ENCODE peak calls at places on chromosomes 4 and X, in seven cellular contexts. L is SK-N-SH, B is HepG2, G is K562, C is HCT116, J is GM12878, E is H1. D is an unnamed sample.

GRCh38 chrX:12315526-12315925 is 177.3 kb downstream of the FRMPD4 start:
- DNase-seq in J (no peak), E (no peak), B (no peak), G (no peak), C (no peak), L (no peak), D (no peak)

GRCh38 chr4:181701219-181701618 is 542.0 kb upstream of the TENM3 start:
- DNase-seq in J (no peak), G (no peak), C (no peak), L (no peak), B (no peak), E (no peak), D (peak)

GRCh38 chrX:151346931-151347543 is 50.0 kb upstream of the VMA21 start:
- DNase-seq in G (no peak), B (no peak), C (no peak), E (no peak), J (no peak), L (no peak), D (no peak)

GRCh38 chr4:71857713-71858451 is 74.0 kb upstream of the GC start:
- DNase-seq in L (no peak), G (peak), C (no peak), J (no peak), E (peak), B (no peak), D (no peak)

GRCh38 chrX:153945956-153946909 is 1.8 kb upstream of the RENBP start:
- DNase-seq in J (no peak), C (no peak), L (no peak), B (peak), E (no peak), G (no peak), D (no peak)

GRCh38 chrX:121802881-121803412 is 755.5 kb downstream of the GLUD2 start:
- DNase-seq in E (no peak), G (no peak), B (no peak), C (no peak), J (no peak), L (no peak), D (no peak)

GRCh38 chr4:150004481-150004880 is 73.8 kb upstream of the DCLK2 start:
- DNase-seq in E (no peak), J (no peak), L (no peak), G (no peak), B (no peak), C (no peak), D (no peak)

GRCh38 chr4:152273343-152273742 is 262.5 kb downstream of the FBXW7 start:
- DNase-seq in C (no peak), E (no peak), J (no peak), L (no peak), G (no peak), B (no peak), D (no peak)

GRCh38 chrX:68332156-68332823 is 101.0 kb downstream of the OPHN1 start:
- DNase-seq in B (no peak), C (no peak), G (no peak), L (no peak), E (no peak), J (no peak), D (no peak)

GRCh38 chrX:150506486-150506885 is 61.9 kb upstream of the MTM1 start:
- DNase-seq in E (peak), B (no peak), G (no peak), C (no peak), L (no peak), J (no peak), D (no peak)

GRCh38 chr4:25440478-25441030 is 63.5 kb downstream of the ANAPC4 start:
- DNase-seq in G (no peak), C (no peak), E (peak), J (no peak), B (no peak), L (no peak), D (no peak)

GRCh38 chr4:111937368-111937767 is 207.9 kb upstream of the FAM241A start:
- DNase-seq in G (peak), L (no peak), C (peak), J (no peak), E (no peak), B (peak), D (peak)

GRCh38 chr4:73721901-73722300 is 18.5 kb upstream of the CXCL8 start:
- DNase-seq in L (no peak), J (no peak), B (no peak), C (no peak), G (no peak), E (no peak), D (no peak)

GRCh38 chr4:107719211-107719926 is 665 bp downstream of the PAPSS1 start:
- DNase-seq in E (no peak), G (peak), C (no peak), B (peak), J (no peak), L (no peak), D (peak)

GRCh38 chrX:13119386-13119785 is 75.0 kb upstream of the FAM9C start:
- DNase-seq in E (no peak), J (no peak), L (no peak), G (no peak), C (no peak), B (no peak), D (no peak)

GRCh38 chr4:24888945-24889344 is 23.9 kb downstream of the CCDC149 start:
- DNase-seq in E (no peak), B (no peak), L (no peak), G (no peak), J (no peak), C (no peak), D (no peak)

GRCh38 chrX:111164728-111165127 is 68.7 kb downstream of the PAK3 start:
- DNase-seq in C (no peak), L (peak), E (no peak), B (no peak), J (no peak), G (peak), D (no peak)

GRCh38 chr4:69689530-69690111 is 36.6 kb upstream of the UGT2A1 start:
- DNase-seq in B (peak), C (peak), L (peak), G (peak), E (no peak), J (no peak), D (peak)

GRCh38 chrX:53984895-53985294 is 59.4 kb downstream of the PHF8 start:
- DNase-seq in E (no peak), G (no peak), C (no peak), J (no peak), L (no peak), B (no peak), D (no peak)

GRCh38 chr4:98148856-98149255 is 5.6 kb upstream of the STPG2 start:
- DNase-seq in J (no peak), B (no peak), E (no peak), L (no peak), C (no peak), G (no peak), D (no peak)

GRCh38 chr4:3520276-3520675 is 11.9 kb downstream of the LRPAP1 start:
- DNase-seq in E (no peak), G (no peak), J (no peak), C (no peak), B (no peak), L (no peak), D (no peak)

GRCh38 chrX:103200951-103201529 is 13.9 kb upstream of the BEX4 start:
- DNase-seq in G (no peak), C (no peak), L (no peak), E (no peak), J (no peak), B (no peak), D (no peak)

GRCh38 chr4:25663778-25664177 is 8.1 kb downstream of the SLC34A2 start:
- DNase-seq in C (no peak), E (no peak), B (no peak), G (no peak), L (no peak), J (no peak), D (no peak)

GRCh38 chr4:107265859-107266258 is 229.7 kb upstream of the DKK2 start:
- DNase-seq in B (no peak), J (no peak), L (no peak), E (no peak), G (no peak), C (no peak), D (no peak)

GRCh38 chrX:41664307-41665299 is 24.2 kb upstream of the GPR34 start:
- DNase-seq in E (no peak), L (no peak), B (no peak), J (no peak), C (no peak), G (no peak), D (no peak)

GRCh38 chrX:71621644-71622346 is 3.5 kb upstream of the CXCR3 start:
- DNase-seq in L (no peak), C (no peak), E (no peak), B (no peak), G (no peak), J (no peak), D (no peak)

GRCh38 chr4:157838366-157838765 is 334.5 kb downstream of the GASK1B start:
- DNase-seq in J (no peak), L (no peak), E (no peak), G (no peak), C (no peak), B (no peak), D (no peak)

GRCh38 chr4:87360338-87360935 is 30.6 kb downstream of the HSD17B11 start:
- DNase-seq in B (no peak), E (no peak), J (no peak), G (no peak), L (no peak), C (no peak), D (no peak)

GRCh38 chr4:154406022-154406835 is 85.4 kb downstream of the DCHS2 start:
- DNase-seq in C (no peak), J (no peak), B (no peak), L (no peak), E (no peak), G (peak), D (no peak)

GRCh38 chrX:65586491-65586890 is 51.9 kb upstream of the LAS1L start:
- DNase-seq in G (no peak), J (no peak), B (no peak), L (no peak), E (no peak), C (no peak), D (no peak)

GRCh38 chrX:45771560-45772340 is 571.1 kb upstream of the DIPK2B start:
- DNase-seq in G (no peak), L (no peak), E (no peak), C (no peak), J (no peak), B (no peak), D (no peak)

DNA sequence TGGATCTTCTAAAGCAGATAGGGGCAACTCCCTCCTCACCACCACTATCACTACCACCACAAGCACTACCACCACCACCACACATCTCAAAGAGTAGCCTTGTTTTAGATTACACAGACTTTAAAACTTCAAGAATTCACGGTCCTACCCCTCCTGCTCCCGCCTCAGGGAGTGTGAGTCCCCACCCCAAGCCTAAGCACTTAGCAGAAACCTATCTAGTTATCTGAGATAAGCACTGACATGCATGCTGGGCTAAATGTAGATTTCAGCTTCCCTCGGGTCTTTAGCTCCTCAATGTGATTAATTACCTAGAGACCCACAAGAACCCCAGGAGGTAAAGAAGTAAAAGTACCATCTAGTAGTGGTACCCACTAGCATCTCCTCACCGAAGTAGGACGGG is 775 bp downstream of the AMOT start:
- DNase-seq in B (no peak), G (no peak), E (no peak), L (no peak), C (no peak), J (no peak), D (no peak)
- TF ChIP-seq JUND in B (no peak), G (no peak), E (no peak), L (no peak), C (no peak), J (no peak), D (no peak)

GRCh38 chr4:54784188-54784671 is 126.5 kb downstream of the KIT start:
- DNase-seq in L (no peak), G (peak), B (no peak), E (no peak), J (no peak), C (no peak), D (peak)
- TF ChIP-seq JUND in L (no peak), G (no peak), B (no peak), E (no peak), J (no peak), C (no peak), D (no peak)

GRCh38 chr4:590313-590841 is 14.3 kb upstream of the TMEM271 start:
- DNase-seq in G (no peak), E (no peak), L (no peak), J (no peak), B (no peak), C (no peak), D (no peak)
- TF ChIP-seq JUND in G (no peak), E (no peak), L (no peak), J (no peak), B (no peak), C (no peak), D (no peak)

DNA sequence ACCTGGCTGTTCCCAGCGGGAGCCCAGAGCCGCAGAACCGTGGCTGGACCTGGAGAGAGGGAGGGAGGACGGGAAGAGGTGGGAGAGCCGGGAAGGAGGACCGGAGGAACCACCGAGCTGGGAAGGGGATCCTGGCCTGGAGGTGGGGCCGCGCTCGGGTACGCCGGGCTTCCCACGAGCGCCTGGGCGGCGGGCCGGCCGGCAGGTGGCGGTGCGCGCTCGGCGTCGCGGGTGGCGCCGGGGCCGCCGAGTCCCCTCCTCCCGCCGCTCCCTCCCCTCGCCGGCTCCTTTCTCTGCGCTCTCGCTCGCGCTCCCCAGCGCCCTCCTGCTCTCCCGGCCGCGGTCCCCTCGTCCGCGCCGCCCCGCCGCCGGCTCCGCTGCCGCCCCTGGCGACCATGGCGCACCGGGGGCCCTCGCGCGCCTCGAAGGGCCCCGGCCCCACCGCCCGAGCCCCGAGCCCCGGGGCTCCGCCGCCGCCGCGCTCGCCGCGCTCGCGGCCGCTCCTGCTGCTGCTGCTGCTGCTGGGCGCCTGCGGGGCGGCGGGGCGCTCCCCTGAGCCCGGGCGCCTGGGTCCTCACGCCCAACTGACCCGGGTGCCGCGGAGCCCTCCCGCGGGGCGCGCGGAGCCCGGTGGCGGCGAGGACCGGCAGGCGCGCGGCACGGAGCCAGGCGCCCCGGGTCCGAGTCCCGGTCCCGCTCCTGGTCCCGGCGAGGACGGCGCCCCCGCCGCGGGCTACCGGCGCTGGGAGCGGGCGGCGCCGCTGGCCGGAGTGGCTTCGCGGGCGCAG is at the start of gene SORCS2:
- DNase-seq in G (peak), E (peak), L (peak), C (no peak), B (peak), J (no peak), D (peak)
- TF ChIP-seq JUND in G (no peak), E (no peak), L (no peak), C (no peak), B (no peak), J (no peak), D (no peak)

D was measured in T47D.